ENCODE peak calls at places on chromosomes 11 and 22, in six cellular contexts. E is Caco-2, V is fibroblast of mammary gland, Z is prostate gland, T is left lung, M is lung. P is an unnamed sample.

GRCh38 chr11:32893091-32893946 is 708 bp downstream of the QSER1 start:
- DNase-seq in E (peak; percentile 65), V (peak; percentile 20), Z (peak; percentile 46), T (peak; percentile 86), M (peak; percentile 35), P (peak; percentile 76)

GRCh38 chr22:42632096-42632495 is 8.3 kb downstream of the ATP5MGL start:
- DNase-seq in E (no peak), V (no peak), Z (no peak), T (no peak), M (no peak), P (no peak)

GRCh38 chr22:33985506-33985905 is 65.2 kb upstream of the LARGE1 start:
- DNase-seq in E (no peak), V (no peak), Z (no peak), T (no peak), M (no peak), P (no peak)

GRCh38 chr11:3947084-3947483 is 91.6 kb downstream of the STIM1 start:
- DNase-seq in E (no peak), V (peak; percentile 60), Z (peak; percentile 7), T (no peak), M (no peak), P (no peak)

GRCh38 chr22:41674941-41675340 is 13.7 kb downstream of the SNU13 start:
- DNase-seq in E (no peak), V (no peak), Z (no peak), T (no peak), M (no peak), P (no peak)

GRCh38 chr11:111851636-111852035 is 19.7 kb downstream of the ALG9 start:
- DNase-seq in E (no peak), V (peak; percentile 52), Z (no peak), T (no peak), M (no peak), P (no peak)

GRCh38 chr11:44130751-44131150 is 35.3 kb downstream of the EXT2 start:
- DNase-seq in E (no peak), V (no peak), Z (no peak), T (no peak), M (no peak), P (no peak)

GRCh38 chr22:49847751-49848689 is 5.6 kb upstream of the ZBED4 start:
- DNase-seq in E (no peak), V (no peak), Z (no peak), T (peak; percentile 94), M (no peak), P (no peak)

GRCh38 chr11:119347242-119347641 is 737 bp upstream of the MFRP start:
- DNase-seq in E (no peak), V (peak; percentile 69), Z (no peak), T (no peak), M (no peak), P (no peak)

GRCh38 chr11:134691985-134692384 is 279.9 kb upstream of the B3GAT1 start:
- DNase-seq in E (no peak), V (peak; percentile 54), Z (no peak), T (no peak), M (no peak), P (no peak)
- H3K4me3 ChIP-seq in E (no peak overlapping the region), V (no peak overlapping the region), Z (no peak overlapping the region), T (no peak overlapping the region), M (no peak overlapping the region), P (no peak overlapping the region)

GRCh38 chr11:83921447-83922192 is 635.5 kb upstream of the CCDC90B start:
- DNase-seq in E (no peak), V (no peak), Z (no peak), T (no peak), M (no peak), P (no peak)

GRCh38 chr11:83923961-83924360 is 637.8 kb upstream of the CCDC90B start:
- DNase-seq in E (no peak), V (no peak), Z (no peak), T (no peak), M (no peak), P (no peak)

GRCh38 chr11:83922318-83922717 is 636.2 kb upstream of the CCDC90B start:
- DNase-seq in E (no peak), V (peak; percentile 6), Z (no peak), T (no peak), M (no peak), P (no peak)

DNA sequence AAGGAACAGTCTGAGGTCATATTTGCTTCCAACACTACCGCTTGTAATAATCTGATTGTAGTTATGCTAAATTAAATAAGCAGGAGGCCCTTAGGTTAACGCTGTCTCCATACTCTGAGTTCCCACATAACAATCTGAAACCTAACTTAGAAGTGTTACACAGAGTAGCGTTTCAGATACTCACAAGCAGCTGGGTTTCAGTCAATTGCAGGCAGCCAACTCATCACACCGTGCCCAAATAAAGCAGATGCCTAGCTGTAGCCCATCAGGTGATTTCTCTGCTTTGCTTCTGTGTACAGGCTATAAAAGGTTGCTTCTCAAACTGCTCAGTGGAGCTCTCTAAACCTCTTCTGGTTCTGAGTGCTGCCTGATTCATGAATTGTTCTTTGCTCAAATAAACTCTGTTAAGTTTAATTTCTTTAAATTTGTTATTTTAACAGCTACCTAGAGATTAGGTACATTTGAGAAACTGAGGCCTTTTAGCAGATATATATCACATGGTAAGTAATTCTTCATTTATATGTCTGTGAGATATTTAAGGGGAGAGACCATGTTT is 638.9 kb upstream of the CCDC90B start:
- DNase-seq in E (no peak), V (no peak), Z (no peak), T (no peak), M (no peak), P (no peak)
- TF ChIP-seq CTCF in E (no peak), V (no peak), Z (no peak), T (no peak), M (no peak), P (no peak)

GRCh38 chr11:76781861-76782500 is 1.2 kb upstream of the TSKU start:
- DNase-seq in E (no peak), V (no peak), Z (peak; percentile 64), T (no peak), M (no peak), P (no peak)

GRCh38 chr11:76782526-76783293 is 446 bp upstream of the TSKU start:
- DNase-seq in E (peak; percentile 98), V (peak; percentile 95), Z (peak; percentile 83), T (peak; percentile 88), M (peak; percentile 79), P (peak; percentile 92)

GRCh38 chr11:76783294-76783900 is at the start of gene TSKU:
- DNase-seq in E (no peak), V (no peak), Z (no peak), T (no peak), M (no peak), P (no peak)

GRCh38 chr11:76778874-76779273 is 4.3 kb upstream of the TSKU start:
- DNase-seq in E (no peak), V (no peak), Z (no peak), T (no peak), M (no peak), P (no peak)

GRCh38 chr11:76781046-76781801 is 1.9 kb upstream of the TSKU start:
- DNase-seq in E (peak; percentile 78), V (no peak), Z (no peak), T (no peak), M (no peak), P (no peak)
- H3K4me3 ChIP-seq in E (no peak overlapping the region), V (no peak overlapping the region), Z (no peak overlapping the region), T (no peak overlapping the region), M (no peak overlapping the region), P (no peak overlapping the region)

DNA sequence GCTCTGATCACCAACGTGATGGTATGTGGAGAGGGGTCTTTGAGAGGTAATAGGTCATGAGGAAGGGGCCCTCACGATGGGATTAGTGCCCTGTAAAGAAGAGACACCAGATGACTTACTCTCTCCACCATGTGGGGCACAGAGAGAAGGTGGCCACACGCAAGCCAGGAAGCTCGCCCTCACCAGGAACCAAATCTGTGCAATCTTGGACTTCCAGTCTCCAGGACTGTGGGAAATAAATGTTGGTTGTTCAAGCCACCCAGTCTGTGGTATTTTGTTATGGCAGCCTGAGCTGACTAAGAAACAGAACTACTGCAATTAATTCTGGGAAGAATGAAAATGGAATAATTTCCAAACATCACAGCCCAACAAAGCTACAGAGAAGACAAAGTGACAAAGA is 117.5 kb downstream of the SNX19 start:
- DNase-seq in E (no peak), V (peak; percentile 41), Z (no peak), T (no peak), M (no peak), P (no peak)
- TF ChIP-seq CTCF in E (no peak), V (no peak), Z (no peak), T (no peak), M (no peak), P (no peak)

GRCh38 chr11:9091044-9091936 is at the start of gene SCUBE2:
- DNase-seq in E (no peak), V (no peak), Z (no peak), T (peak; percentile 78), M (no peak), P (no peak)
- H3K4me3 ChIP-seq in E (no peak within 1 kb of the TSS), V (peak within 1 kb of the TSS; percentile 21), Z (peak within 1 kb of the TSS; percentile 46), T (peak within 1 kb of the TSS; percentile 37), M (peak within 1 kb of the TSS; percentile 18), P (peak within 1 kb of the TSS; percentile 79)

GRCh38 chr11:14905104-14906033 is 13.3 kb upstream of the CYP2R1 start:
- DNase-seq in E (no peak), V (peak; percentile 23), Z (peak; percentile 19), T (peak; percentile 84), M (peak; percentile 53), P (peak; percentile 77)
- TF ChIP-seq CTCF in E (no peak), V (peak; percentile 37), Z (no peak), T (peak; percentile 49), M (no peak), P (peak; percentile 7)

DNA sequence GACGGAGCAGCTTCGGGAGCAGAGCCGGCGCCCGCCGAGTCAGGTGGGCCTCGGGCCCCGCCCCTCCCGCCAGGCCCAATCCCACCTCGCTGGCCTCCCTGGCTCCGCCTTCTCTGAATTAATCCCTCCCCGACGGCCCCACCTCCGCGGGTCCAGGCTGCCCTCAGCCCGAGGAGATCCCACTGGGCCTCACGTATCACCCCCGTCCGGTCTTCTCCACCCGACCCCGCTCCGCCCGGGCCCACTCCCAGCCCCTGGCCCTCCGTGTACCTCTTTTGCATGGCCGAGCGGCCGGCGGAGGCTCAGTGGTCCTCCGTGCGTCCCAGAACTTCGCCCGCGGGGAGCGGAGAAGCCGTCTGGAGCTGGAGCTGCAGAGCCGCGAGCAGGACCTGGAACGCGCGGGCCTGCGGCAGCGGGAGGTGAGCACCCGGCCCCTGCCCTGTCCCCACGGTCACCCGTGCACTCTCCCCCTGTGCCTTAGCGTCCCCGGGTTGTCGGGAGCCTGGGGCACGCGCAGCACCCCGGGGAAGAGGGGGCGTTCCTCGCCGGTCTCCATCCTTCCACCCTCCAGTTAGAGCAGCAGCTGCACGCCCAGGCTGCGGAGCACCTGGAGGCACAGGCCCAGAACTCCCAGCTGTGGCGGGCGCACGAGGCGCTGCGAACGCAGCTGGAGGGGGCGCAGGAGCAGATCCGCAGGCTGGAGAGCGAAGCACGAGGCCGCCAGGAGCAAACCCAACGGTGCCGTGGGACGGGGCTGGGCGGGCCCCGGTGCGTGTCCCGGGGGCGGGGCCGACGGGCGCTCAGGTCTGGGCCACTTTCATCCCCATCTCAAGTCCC is 2.2 kb upstream of the CD151 start:
- DNase-seq in E (peak; percentile 86), V (no peak), Z (peak; percentile 71), T (peak; percentile 93), M (peak; percentile 79), P (no peak)
- H3K4me3 ChIP-seq in E (peak overlapping the region; percentile 59), V (peak overlapping the region; percentile 10), Z (peak overlapping the region; percentile 22), T (peak overlapping the region; percentile 43), M (no peak overlapping the region), P (peak overlapping the region; percentile 69)